ENCODE peak calls at places on chromosomes 6 and 20, in eight cellular contexts. I is cardiac muscle cell; B is GM12864; G is CD8-positive, alpha-beta T cell; F is AG10803; T is HCT116; W is pancreas; Z is choroid plexus epithelial cell. O is an unnamed sample.

GRCh38 chr20:49786226-49786625 is 26.4 kb upstream of the SLC9A8 start:
- DNase-seq in B (no peak), W (no peak), G (no peak), I (no peak), Z (no peak), F (no peak), T (no peak), O (peak; percentile 61)

GRCh38 chr6:118097576-118097975 is 190.5 kb downstream of the SLC35F1 start:
- DNase-seq in W (no peak), G (no peak), T (no peak), B (no peak), I (no peak), Z (no peak), F (no peak), O (no peak)

GRCh38 chr20:12695937-12696336 is 312.8 kb upstream of the SPTLC3 start:
- DNase-seq in F (no peak), G (no peak), Z (no peak), W (no peak), I (no peak), T (no peak), B (no peak), O (no peak)

GRCh38 chr6:12490904-12491571 is 200.9 kb downstream of the EDN1 start:
- DNase-seq in T (no peak), Z (peak; percentile 69), B (no peak), W (no peak), F (peak; percentile 96), I (peak; percentile 92), G (no peak), O (no peak)

GRCh38 chr6:28353981-28354676 is 4.4 kb downstream of the ZKSCAN3 start:
- DNase-seq in Z (peak; percentile 23), I (peak; percentile 81), G (no peak), B (no peak), T (peak; percentile 80), F (peak; percentile 27), W (peak; percentile 71), O (no peak)

GRCh38 chr6:76435174-76435573 is 362.7 kb upstream of the IMPG1 start:
- DNase-seq in Z (peak; percentile 6), B (no peak), F (no peak), T (no peak), G (no peak), I (peak; percentile 58), W (no peak), O (no peak)

GRCh38 chr6:156563710-156564109 is 213.5 kb upstream of the ARID1B start:
- DNase-seq in W (no peak), F (no peak), Z (no peak), I (no peak), B (no peak), G (no peak), T (no peak), O (no peak)

GRCh38 chr20:36202891-36203338 is 33.4 kb upstream of the AAR2 start:
- DNase-seq in I (peak; percentile 66), B (no peak), F (peak; percentile 40), Z (peak; percentile 58), W (peak; percentile 80), G (peak; percentile 82), T (peak; percentile 10), O (peak; percentile 65)

GRCh38 chr20:42857446-42857845 is 332.3 kb downstream of the PTPRT start:
- DNase-seq in T (no peak), G (no peak), B (no peak), F (no peak), W (no peak), Z (no peak), I (no peak), O (no peak)

GRCh38 chr6:167937301-167937700 is 60.2 kb upstream of the KIF25 start:
- DNase-seq in T (no peak), Z (no peak), B (no peak), F (no peak), W (no peak), I (no peak), G (no peak), O (no peak)

GRCh38 chr6:14055541-14055940 is 62.0 kb upstream of the CD83 start:
- DNase-seq in I (no peak), T (no peak), F (no peak), G (no peak), Z (no peak), W (no peak), B (no peak), O (no peak)

GRCh38 chr6:90319044-90319443 is 22.4 kb upstream of the BACH2 start:
- DNase-seq in Z (peak; percentile 45), G (no peak), I (peak; percentile 15), B (no peak), W (no peak), T (no peak), F (peak; percentile 12), O (no peak)

GRCh38 chr6:43386492-43386891 is 17.0 kb upstream of the ZNF318 start:
- DNase-seq in T (no peak), F (peak; percentile 17), I (no peak), Z (no peak), W (no peak), B (no peak), G (no peak), O (peak; percentile 45)

GRCh38 chr6:165060636-165061190 is 248.7 kb downstream of the C6orf118 start:
- DNase-seq in Z (no peak), F (peak; percentile 57), I (no peak), W (no peak), B (no peak), G (no peak), T (no peak), O (no peak)

GRCh38 chr6:144158133-144158532 is 7.8 kb downstream of the STX11 start:
- DNase-seq in I (peak; percentile 97), T (no peak), F (peak; percentile 98), Z (peak; percentile 92), G (no peak), W (peak; percentile 41), B (no peak), O (no peak)

GRCh38 chr6:169087436-169088046 is 166.1 kb downstream of the THBS2 start:
- DNase-seq in B (no peak), Z (peak; percentile 27), G (no peak), W (no peak), I (peak; percentile 77), T (no peak), F (peak; percentile 64), O (no peak)

GRCh38 chr6:112037783-112038216 is 16.1 kb upstream of the CCN6 start:
- DNase-seq in I (peak; percentile 94), G (peak; percentile 23), B (no peak), F (peak; percentile 98), Z (peak; percentile 91), W (peak; percentile 23), T (no peak), O (no peak)
- H3K4me3 ChIP-seq in I (no peak overlapping the region), G (no peak overlapping the region), B (no peak overlapping the region), F (peak overlapping the region; percentile 25), Z (no peak overlapping the region), W (no peak overlapping the region), T (no peak overlapping the region), O (no peak overlapping the region)

GRCh38 chr6:56551409-56552120 is 91.1 kb downstream of the DST start:
- DNase-seq in I (no peak), B (no peak), T (no peak), Z (no peak), W (no peak), G (no peak), F (no peak), O (no peak)

GRCh38 chr6:56547687-56548086 is 95.0 kb downstream of the DST start:
- DNase-seq in I (no peak), G (no peak), W (no peak), B (no peak), F (no peak), T (no peak), Z (no peak), O (no peak)

GRCh38 chr6:56552212-56553130 is 90.2 kb downstream of the DST start:
- DNase-seq in B (no peak), F (peak; percentile 71), I (peak; percentile 14), T (no peak), Z (peak; percentile 71), G (no peak), W (no peak), O (no peak)

GRCh38 chr6:56550307-56550706 is 92.4 kb downstream of the DST start:
- DNase-seq in W (no peak), G (no peak), Z (peak; percentile 36), F (no peak), B (no peak), I (peak; percentile 34), T (no peak), O (no peak)

GRCh38 chr6:56549014-56549413 is 93.7 kb downstream of the DST start:
- DNase-seq in W (no peak), G (no peak), F (no peak), T (no peak), Z (peak; percentile 47), B (no peak), I (peak; percentile 25), O (no peak)
- TF ChIP-seq CTCF in W (no peak), G (no peak), F (peak; percentile 58), T (no peak), Z (no peak), B (peak; percentile 19), I (peak; percentile 32), O (no peak)

DNA sequence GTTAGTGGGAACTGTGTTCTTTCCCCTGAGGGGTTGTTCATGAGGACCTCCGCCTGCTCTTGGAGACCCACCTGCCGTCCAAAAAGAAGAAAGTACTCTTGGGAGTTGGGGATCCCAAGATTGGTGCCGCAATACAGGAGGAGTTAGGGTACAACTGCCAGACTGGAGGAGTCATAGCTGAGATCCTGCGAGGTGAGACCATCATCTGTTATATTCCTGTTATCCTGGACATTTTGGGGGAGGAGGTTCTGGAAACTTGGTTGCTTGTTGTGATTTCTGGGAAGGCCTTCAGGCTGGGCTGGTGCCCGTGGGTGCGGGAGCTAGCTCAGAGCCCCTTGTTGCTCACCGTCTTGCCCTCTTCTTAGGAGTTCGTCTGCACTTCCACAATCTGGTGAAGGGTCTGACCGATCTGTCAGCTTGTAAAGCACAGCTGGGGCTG is 2.0 kb downstream of the NOP56 start:
- DNase-seq in Z (no peak), G (no peak), F (no peak), W (no peak), T (no peak), I (no peak), B (no peak), O (no peak)
- H3K4me3 ChIP-seq in Z (peak overlapping the region; percentile 98), G (peak overlapping the region; percentile 52), F (peak overlapping the region; percentile 98), W (peak overlapping the region; percentile 98), T (peak overlapping the region; percentile 98), I (no peak overlapping the region), B (peak overlapping the region; percentile 85), O (peak overlapping the region; percentile 100)

GRCh38 chr6:83517500-83517899 is 5.2 kb downstream of the PRSS35 start:
- DNase-seq in F (no peak), T (no peak), I (no peak), G (no peak), W (no peak), Z (no peak), B (no peak), O (no peak)

GRCh38 chr6:83514877-83515466 is 2.6 kb downstream of the PRSS35 start:
- DNase-seq in G (no peak), Z (peak; percentile 85), T (peak; percentile 57), F (peak; percentile 62), W (peak; percentile 49), I (peak; percentile 77), B (peak; percentile 27), O (peak; percentile 68)

DNA sequence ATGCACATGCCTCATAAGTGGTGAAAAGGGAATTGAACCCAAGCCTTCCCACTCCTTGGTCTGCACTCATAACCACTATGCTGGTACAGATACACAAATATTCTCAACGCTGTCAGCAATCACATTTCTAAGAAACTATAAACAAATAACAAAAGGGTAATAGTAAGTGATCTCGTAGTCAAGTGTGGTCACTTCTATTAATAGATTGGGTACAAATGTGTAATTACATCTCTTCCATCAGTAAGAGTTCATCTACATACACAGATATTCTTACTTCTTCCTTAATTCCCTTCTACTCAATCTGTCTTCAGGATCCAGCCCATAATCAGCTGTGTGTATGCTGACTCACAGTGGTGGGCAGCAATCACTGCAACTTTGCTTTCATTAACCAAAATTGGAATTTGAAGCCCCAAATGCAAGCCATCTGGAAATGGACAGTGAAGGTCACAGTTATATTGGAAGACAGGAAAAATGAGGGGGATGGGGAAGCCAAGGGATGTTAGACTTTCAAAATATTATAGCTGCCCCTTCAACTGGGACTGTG is 6.7 kb downstream of the PRSS35 start:
- DNase-seq in F (peak; percentile 50), B (no peak), G (no peak), T (no peak), Z (peak; percentile 65), W (no peak), I (peak; percentile 42), O (no peak)
- TF ChIP-seq CTCF in F (peak; percentile 57), B (peak; percentile 18), G (no peak), T (peak; percentile 45), Z (peak; percentile 68), W (no peak), I (peak; percentile 50), O (peak; percentile 5)